ENCODE peak calls at places on chromosomes 4 and X, in five cellular contexts. One of them, this sample, is unnamed.

GRCh38 chr4:47839259-47839658 is 1.4 kb upstream of the CORIN start:
- DNase-seq in EH: peak; percentile 29
- DNase-seq in NCI-H524 treated with DMSO at 0.1 percent for 48 hours: no peak
- DNase-seq in naive B cell: no peak
- DNase-seq in adipocyte: peak; percentile 63
- DNase-seq in this sample: peak; percentile 31

GRCh38 chr4:55181606-55182005 is 56.2 kb upstream of the KDR start:
- DNase-seq in EH: peak; percentile 53
- DNase-seq in NCI-H524 treated with DMSO at 0.1 percent for 48 hours: no peak
- DNase-seq in naive B cell: no peak
- DNase-seq in adipocyte: no peak
- DNase-seq in this sample: peak; percentile 42

GRCh38 chr4:2141762-2142520 is 82.8 kb downstream of the NAT8L start:
- DNase-seq in EH: no peak
- DNase-seq in NCI-H524 treated with DMSO at 0.1 percent for 48 hours: no peak
- DNase-seq in naive B cell: no peak
- DNase-seq in adipocyte: no peak
- DNase-seq in this sample: no peak

GRCh38 chr4:8599657-8600056 is 7.1 kb downstream of the CPZ start:
- DNase-seq in EH: peak; percentile 96
- DNase-seq in NCI-H524 treated with DMSO at 0.1 percent for 48 hours: no peak
- DNase-seq in naive B cell: no peak
- DNase-seq in adipocyte: peak; percentile 71
- DNase-seq in this sample: no peak

GRCh38 chr4:159052315-159052714 is 50.6 kb upstream of the RAPGEF2 start:
- DNase-seq in EH: no peak
- DNase-seq in NCI-H524 treated with DMSO at 0.1 percent for 48 hours: no peak
- DNase-seq in naive B cell: peak; percentile 6
- DNase-seq in adipocyte: no peak
- DNase-seq in this sample: no peak

GRCh38 chr4:122542411-122543236 is 78.2 kb downstream of the IL21 start:
- DNase-seq in EH: peak; percentile 50
- DNase-seq in NCI-H524 treated with DMSO at 0.1 percent for 48 hours: no peak
- DNase-seq in naive B cell: no peak
- DNase-seq in adipocyte: peak; percentile 15
- DNase-seq in this sample: peak; percentile 69

GRCh38 chr4:120667102-120667501 is 255.4 kb downstream of the PRDM5 start:
- DNase-seq in EH: no peak
- DNase-seq in NCI-H524 treated with DMSO at 0.1 percent for 48 hours: no peak
- DNase-seq in naive B cell: no peak
- DNase-seq in adipocyte: no peak
- DNase-seq in this sample: no peak

GRCh38 chr4:6660430-6660829 is 19.9 kb downstream of the MRFAP1 start:
- DNase-seq in EH: peak; percentile 30
- DNase-seq in NCI-H524 treated with DMSO at 0.1 percent for 48 hours: no peak
- DNase-seq in naive B cell: no peak
- DNase-seq in adipocyte: no peak
- DNase-seq in this sample: no peak

GRCh38 chrX:92224406-92224805 is 445.2 kb downstream of the PCDH11X start:
- DNase-seq in EH: no peak
- DNase-seq in NCI-H524 treated with DMSO at 0.1 percent for 48 hours: no peak
- DNase-seq in naive B cell: no peak
- DNase-seq in adipocyte: no peak
- DNase-seq in this sample: no peak